ENCODE peak calls at places on chromosome 11, in six cellular contexts. One of them, this sample, is unnamed.

GRCh38 chr11:71454470-71455113 is 1.6 kb downstream of the NADSYN1 start:
- DNase-seq in naive thymus-derived CD4-positive, alpha-beta T cell: peak
- DNase-seq in putamen: no peak
- DNase-seq in sciatic nerve: no peak
- DNase-seq in sigmoid colon: peak
- DNase-seq in A172: no peak
- DNase-seq in this sample: no peak

GRCh38 chr11:6438979-6439571 is 1.7 kb downstream of the HPX start:
- DNase-seq in sigmoid colon: no peak
- DNase-seq in A172: peak
- DNase-seq in naive thymus-derived CD4-positive, alpha-beta T cell: peak
- DNase-seq in putamen: peak
- DNase-seq in sciatic nerve: no peak
- DNase-seq in this sample: peak

GRCh38 chr11:100719362-100719761 is 32.3 kb downstream of the ARHGAP42 start:
- DNase-seq in sigmoid colon: no peak
- DNase-seq in naive thymus-derived CD4-positive, alpha-beta T cell: no peak
- DNase-seq in sciatic nerve: no peak
- DNase-seq in A172: no peak
- DNase-seq in putamen: no peak
- DNase-seq in this sample: no peak

GRCh38 chr11:2798951-2799761 is 86.4 kb downstream of the CDKN1C start:
- DNase-seq in naive thymus-derived CD4-positive, alpha-beta T cell: no peak
- DNase-seq in sigmoid colon: no peak
- DNase-seq in sciatic nerve: peak
- DNase-seq in A172: no peak
- DNase-seq in putamen: no peak
- DNase-seq in this sample: no peak

GRCh38 chr11:44766112-44766971 is 39.6 kb downstream of the TSPAN18 start:
- DNase-seq in A172: peak
- DNase-seq in sigmoid colon: no peak
- DNase-seq in sciatic nerve: peak
- DNase-seq in putamen: no peak
- DNase-seq in naive thymus-derived CD4-positive, alpha-beta T cell: no peak
- DNase-seq in this sample: no peak

GRCh38 chr11:37364246-37364839 is 766.3 kb upstream of the RAG2 start:
- DNase-seq in sigmoid colon: no peak
- DNase-seq in sciatic nerve: no peak
- DNase-seq in A172: no peak
- DNase-seq in naive thymus-derived CD4-positive, alpha-beta T cell: no peak
- DNase-seq in putamen: no peak
- DNase-seq in this sample: no peak

GRCh38 chr11:61797263-61797944 is 4.7 kb downstream of the FEN1 start:
- DNase-seq in naive thymus-derived CD4-positive, alpha-beta T cell: peak
- DNase-seq in sigmoid colon: peak
- DNase-seq in sciatic nerve: peak
- DNase-seq in putamen: peak
- DNase-seq in A172: peak
- DNase-seq in this sample: peak

GRCh38 chr11:46916669-46917108 is 1.7 kb downstream of the LRP4 start:
- DNase-seq in sciatic nerve: no peak
- DNase-seq in A172: peak
- DNase-seq in sigmoid colon: peak
- DNase-seq in putamen: peak
- DNase-seq in naive thymus-derived CD4-positive, alpha-beta T cell: no peak
- DNase-seq in this sample: peak

This sample was measured in head of caudate nucleus.